ENCODE peak calls at places on chromosome 10, in nine cellular contexts. D is fibroblast of lung; H is dorsolateral prefrontal cortex; A is RWPE1; T is cardiac muscle cell; J is CD4-positive, alpha-beta T cell; G is hepatocyte; C is breast epithelium; U is prostate gland. L is an unnamed sample.
A peak's percentile ranks its signal among the peaks of the same experiment; 100 is the strongest.

GRCh38 chr10:3980139-3980538 is 195.1 kb upstream of the KLF6 start:
- DNase-seq in U (no peak), D (no peak), H (no peak), A (no peak), G (no peak), T (no peak), C (no peak), J (no peak), L (no peak)

GRCh38 chr10:110610308-110610774 is 33.8 kb upstream of the RBM20 start:
- DNase-seq in D (peak; percentile 30), C (no peak), T (peak; percentile 63), A (peak; percentile 76), G (peak; percentile 74), J (peak; percentile 29), H (no peak), U (peak; percentile 19), L (no peak)

GRCh38 chr10:24385776-24386175 is 176.8 kb downstream of the KIAA1217 start:
- DNase-seq in T (peak; percentile 92), G (peak; percentile 51), A (no peak), U (no peak), H (no peak), D (peak; percentile 99), J (no peak), C (peak; percentile 78), L (no peak)

GRCh38 chr10:16182688-16183087 is 254.1 kb upstream of the PTER start:
- DNase-seq in T (no peak), H (no peak), U (no peak), J (no peak), C (no peak), G (no peak), D (no peak), A (no peak), L (no peak)

GRCh38 chr10:51063659-51064535 is 10.4 kb upstream of the PRKG1 start:
- DNase-seq in A (peak; percentile 25), J (no peak), T (peak; percentile 78), H (no peak), U (no peak), C (no peak), G (peak; percentile 47), D (peak; percentile 35), L (no peak)

GRCh38 chr10:129193148-129193547 is 273.9 kb upstream of the MGMT start:
- DNase-seq in U (no peak), T (peak; percentile 23), G (no peak), C (no peak), J (no peak), D (no peak), H (no peak), A (no peak), L (no peak)

GRCh38 chr10:31751401-31752080 is 177.1 kb downstream of the ARHGAP12 start:
- DNase-seq in D (no peak), C (no peak), H (no peak), U (no peak), G (no peak), A (no peak), J (no peak), T (no peak), L (no peak)

GRCh38 chr10:124532106-124532641 is 70.6 kb downstream of the LHPP start:
- DNase-seq in A (peak; percentile 68), C (no peak), J (no peak), G (peak; percentile 69), U (no peak), D (no peak), H (no peak), T (no peak), L (no peak)

GRCh38 chr10:111107023-111107422 is 30.2 kb downstream of the ADRA2A start:
- DNase-seq in A (no peak), D (no peak), H (no peak), C (no peak), J (no peak), U (no peak), T (no peak), G (no peak), L (peak; percentile 62)

GRCh38 chr10:13001041-13001886 is at the start of gene CCDC3:
- DNase-seq in G (peak; percentile 36), A (peak; percentile 15), T (peak; percentile 12), U (peak; percentile 9), H (no peak), C (no peak), D (peak; percentile 24), J (no peak), L (no peak)

GRCh38 chr10:86314616-86315520 is 51.7 kb downstream of the GRID1 start:
- DNase-seq in H (no peak), G (no peak), C (no peak), A (no peak), T (no peak), J (no peak), U (no peak), D (no peak), L (no peak)

GRCh38 chr10:86506499-86506898 is 15.1 kb downstream of the WAPL start:
- DNase-seq in C (no peak), D (peak; percentile 25), H (no peak), T (no peak), J (no peak), A (no peak), G (no peak), U (no peak), L (no peak)

GRCh38 chr10:110946496-110946895 is 27.1 kb downstream of the SHOC2 start:
- DNase-seq in D (peak; percentile 29), C (no peak), J (no peak), G (no peak), U (no peak), H (no peak), T (no peak), A (peak; percentile 25), L (no peak)

GRCh38 chr10:76149182-76149581 is 717.8 kb downstream of the LRMDA start:
- DNase-seq in T (no peak), G (no peak), U (no peak), J (no peak), C (no peak), H (no peak), A (no peak), D (peak; percentile 78), L (no peak)

GRCh38 chr10:76152186-76152585 is 720.8 kb downstream of the LRMDA start:
- DNase-seq in D (no peak), C (no peak), J (no peak), T (no peak), U (no peak), G (no peak), H (no peak), A (no peak), L (no peak)

GRCh38 chr10:76150139-76150885 is 718.9 kb downstream of the LRMDA start:
- DNase-seq in T (peak; percentile 29), G (peak; percentile 77), J (no peak), C (no peak), H (no peak), D (peak; percentile 90), U (peak; percentile 36), A (peak; percentile 24), L (peak; percentile 30)

GRCh38 chr10:76149602-76150138 is 718.2 kb downstream of the LRMDA start:
- DNase-seq in C (no peak), D (no peak), U (no peak), T (no peak), H (no peak), G (no peak), J (no peak), A (no peak), L (no peak)

GRCh38 chr10:76150886-76151288 is 719.5 kb downstream of the LRMDA start:
- DNase-seq in A (no peak), T (no peak), C (no peak), G (no peak), U (no peak), D (no peak), J (no peak), H (no peak), L (peak; percentile 32)
- H3K27ac ChIP-seq in A (no peak overlapping the region), T (peak overlapping the region; percentile 68), C (no peak overlapping the region), G (peak overlapping the region; percentile 84), U (no peak overlapping the region), D (no peak overlapping the region), J (no peak overlapping the region), H (no peak overlapping the region), L (peak overlapping the region; percentile 56)

DNA sequence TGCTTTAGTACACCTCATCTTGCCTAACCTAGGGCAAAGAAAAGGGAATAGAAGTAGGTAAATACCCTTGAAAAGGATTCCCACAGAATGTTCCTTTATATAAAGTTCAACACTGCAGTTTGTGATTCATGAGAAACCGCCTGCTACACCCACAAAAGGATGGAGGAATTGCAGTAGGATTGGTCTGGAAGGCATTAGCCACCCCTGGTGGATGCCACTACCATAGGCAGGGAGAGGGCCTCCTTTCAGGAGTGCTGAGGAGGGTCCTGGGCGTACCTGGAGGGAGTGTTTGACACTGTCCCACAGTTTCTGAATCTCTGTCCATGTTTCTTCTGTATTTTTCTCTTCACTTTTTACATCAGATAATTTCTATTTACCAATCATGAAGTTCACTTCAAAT is 221.8 kb upstream of the TMEM72 start:
- DNase-seq in H (no peak), D (no peak), T (no peak), G (no peak), J (no peak), A (no peak), C (no peak), U (no peak), L (no peak)
- TF ChIP-seq CTCF in H (no peak), D (no peak), T (peak; percentile 28), G (peak; percentile 8), J (no peak), A (no peak), C (no peak), U (no peak), L (no peak)

GRCh38 chr10:60781678-60782077 is 3.4 kb downstream of the CDK1 start:
- DNase-seq in J (no peak), T (no peak), D (no peak), C (no peak), H (no peak), A (no peak), U (no peak), G (no peak), L (no peak)

GRCh38 chr10:60777696-60778213 is 523 bp upstream of the CDK1 start:
- DNase-seq in C (no peak), H (no peak), J (no peak), D (no peak), U (no peak), T (no peak), A (no peak), G (no peak), L (no peak)

GRCh38 chr10:60778978-60779668 is 845 bp downstream of the CDK1 start:
- DNase-seq in A (peak; percentile 14), D (peak; percentile 20), U (no peak), T (no peak), G (no peak), C (no peak), J (no peak), H (no peak), L (no peak)

GRCh38 chr10:60778214-60778977 is at the start of gene CDK1:
- DNase-seq in A (peak; percentile 100), U (peak; percentile 95), T (peak; percentile 99), C (peak; percentile 93), D (peak; percentile 99), H (peak; percentile 87), J (peak; percentile 94), G (peak; percentile 98), L (peak; percentile 95)
- H3K27ac ChIP-seq in A (peak within 1 kb of the TSS; percentile 89), U (no peak within 1 kb of the TSS), T (peak within 1 kb of the TSS; percentile 86), C (no peak within 1 kb of the TSS), D (peak within 1 kb of the TSS; percentile 77), H (peak within 1 kb of the TSS; percentile 5), J (no peak within 1 kb of the TSS), G (peak within 1 kb of the TSS; percentile 58), L (peak within 1 kb of the TSS; percentile 38)

DNA sequence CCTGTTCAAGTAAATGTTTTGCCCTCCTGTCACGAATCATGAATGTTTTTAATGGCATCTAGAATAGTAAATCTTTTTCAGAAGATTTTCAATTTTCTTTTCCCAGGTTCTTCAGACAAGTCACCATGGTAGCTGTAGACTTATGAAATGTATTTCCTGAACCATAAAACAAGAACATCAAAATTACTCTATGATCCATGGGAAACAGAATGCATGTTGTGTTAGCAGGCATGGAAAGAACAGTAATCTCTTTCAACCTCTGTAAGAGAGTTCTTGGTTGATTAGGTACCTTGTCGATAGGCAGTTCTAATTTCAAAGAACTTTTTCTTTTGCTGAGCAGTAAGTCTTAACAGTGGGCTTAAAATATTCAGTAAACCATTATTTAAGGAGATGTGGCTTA is 17.6 kb downstream of the AKR1C1 start:
- DNase-seq in D (no peak), U (no peak), G (no peak), C (no peak), A (no peak), J (no peak), T (no peak), H (no peak), L (no peak)
- TF ChIP-seq CTCF in D (no peak), U (no peak), G (no peak), C (no peak), A (no peak), J (no peak), T (no peak), H (no peak), L (no peak)